ENCODE peak calls at places on chromosomes 12 and 14, in ten cellular contexts. M, R, J, B, X, D, P, C, A and F are unnamed samples.

GRCh38 chr12:11499802-11500201 is 104.4 kb upstream of the PRB2 start:
- DNase-seq in M (no peak), R (no peak), J (no peak), B (no peak), X (no peak), D (no peak), P (no peak), C (no peak), A (no peak), F (no peak)

GRCh38 chr12:76346798-76347420 is 1.3 kb downstream of the BBS10 start:
- DNase-seq in M (peak), R (no peak), J (no peak), B (no peak), X (no peak), D (peak), P (peak), C (no peak), A (no peak), F (peak)

GRCh38 chr12:38016606-38017005 is 300.0 kb upstream of the ALG10B start:
- DNase-seq in M (no peak), R (no peak), J (no peak), B (no peak), X (no peak), D (no peak), P (no peak), C (no peak), A (no peak), F (no peak)

GRCh38 chr12:6547987-6548386 is 7.9 kb downstream of the IFFO1 start:
- DNase-seq in M (no peak), R (no peak), J (no peak), B (no peak), X (no peak), D (no peak), P (no peak), C (peak), A (no peak), F (peak)

GRCh38 chr12:47556219-47556618 is 149.6 kb downstream of the RPAP3 start:
- DNase-seq in M (no peak), R (no peak), J (no peak), B (no peak), X (no peak), D (no peak), P (no peak), C (no peak), A (no peak), F (no peak)

GRCh38 chr12:109768901-109769670 is 55.5 kb downstream of the FAM222A start:
- DNase-seq in M (no peak), R (no peak), J (no peak), B (no peak), X (no peak), D (no peak), P (no peak), C (no peak), A (no peak), F (no peak)

GRCh38 chr12:7327913-7328312 is 24.0 kb downstream of the ACSM4 start:
- DNase-seq in M (no peak), R (no peak), J (no peak), B (no peak), X (no peak), D (no peak), P (no peak), C (no peak), A (no peak), F (no peak)

GRCh38 chr14:29352681-29353080 is 575.0 kb downstream of the PRKD1 start:
- DNase-seq in M (no peak), R (no peak), J (no peak), B (no peak), X (no peak), D (no peak), P (no peak), C (no peak), A (no peak), F (no peak)

GRCh38 chr12:62805517-62805916 is 129.4 kb downstream of the PPM1H start:
- DNase-seq in M (no peak), R (no peak), J (no peak), B (no peak), X (no peak), D (no peak), P (no peak), C (no peak), A (no peak), F (no peak)

GRCh38 chr12:109994262-109995175 is 1.6 kb downstream of the GIT2 start:
- DNase-seq in M (no peak), R (no peak), J (peak), B (no peak), X (no peak), D (no peak), P (peak), C (no peak), A (no peak), F (no peak)

GRCh38 chr14:52610187-52610586 is 57.6 kb downstream of the GPR137C start:
- DNase-seq in M (no peak), R (no peak), J (no peak), B (no peak), X (no peak), D (no peak), P (no peak), C (no peak), A (no peak), F (no peak)

GRCh38 chr12:75692883-75693282 is 181.5 kb upstream of the KRR1 start:
- DNase-seq in M (no peak), R (no peak), J (no peak), B (no peak), X (no peak), D (no peak), P (no peak), C (no peak), A (no peak), F (no peak)

GRCh38 chr14:70203686-70204085 is 14.9 kb upstream of the SLC8A3 start:
- DNase-seq in M (no peak), R (no peak), J (no peak), B (no peak), X (no peak), D (no peak), P (no peak), C (no peak), A (no peak), F (no peak)

GRCh38 chr12:107196681-107197080 is 103.3 kb upstream of the CRY1 start:
- DNase-seq in M (no peak), R (no peak), J (no peak), B (no peak), X (no peak), D (no peak), P (no peak), C (no peak), A (no peak), F (peak)

GRCh38 chr12:11307143-11307542 is 3.1 kb downstream of the PRB4 start:
- DNase-seq in M (no peak), R (no peak), J (no peak), B (no peak), X (no peak), D (no peak), P (no peak), C (no peak), A (no peak), F (no peak)

GRCh38 chr12:49622501-49623141 is 740 bp upstream of the PRPF40B start:
- DNase-seq in M (peak), R (peak), J (peak), B (no peak), X (no peak), D (peak), P (peak), C (peak), A (peak), F (no peak)